ENCODE peak calls at places on chromosome 18, in five cellular contexts. A is NCI-H1694, N is A172, S is ovary, X is hypothalamus. Y is an unnamed sample.

GRCh38 chr18:62788891-62789290 is 73.5 kb downstream of the PHLPP1 start:
- DNase-seq in X (no peak), A (no peak), N (peak), S (no peak), Y (no peak)

GRCh38 chr18:45642238-45642637 is 27.0 kb downstream of the SLC14A2 start:
- DNase-seq in S (no peak), A (no peak), X (no peak), N (no peak), Y (no peak)

GRCh38 chr18:47882641-47883040 is 47.8 kb downstream of the SMAD2 start:
- DNase-seq in N (no peak), X (no peak), A (no peak), S (no peak), Y (no peak)

GRCh38 chr18:74796928-74797576 is 199.4 kb downstream of the ZNF407 start:
- DNase-seq in A (peak), N (peak), S (no peak), X (no peak), Y (no peak)

GRCh38 chr18:9705183-9705864 is 2.8 kb upstream of the RAB31 start:
- DNase-seq in S (no peak), N (peak), A (no peak), X (no peak), Y (no peak)

GRCh38 chr18:12703714-12704113 is 872 bp downstream of the PSMG2 start:
- DNase-seq in N (peak), A (no peak), S (no peak), X (no peak), Y (peak)

GRCh38 chr18:48293954-48294893 is 115.0 kb downstream of the ZBTB7C start:
- DNase-seq in S (no peak), N (no peak), X (no peak), A (peak), Y (peak)

GRCh38 chr18:47883771-47884413 is 46.6 kb downstream of the SMAD2 start:
- DNase-seq in S (no peak), A (no peak), X (no peak), N (peak), Y (no peak)

GRCh38 chr18:68796936-68797690 is 767 bp upstream of the CCDC102B start:
- DNase-seq in A (no peak), X (no peak), S (no peak), N (peak), Y (no peak)

GRCh38 chr18:48321586-48321985 is 87.6 kb downstream of the ZBTB7C start:
- DNase-seq in X (no peak), A (no peak), S (no peak), N (no peak), Y (no peak)

GRCh38 chr18:57052173-57052572 is 94.7 kb upstream of the BOD1L2 start:
- DNase-seq in X (no peak), S (no peak), A (no peak), N (no peak), Y (no peak)

GRCh38 chr18:445090-445489 is 55.4 kb downstream of the COLEC12 start:
- DNase-seq in X (no peak), N (no peak), S (no peak), A (no peak), Y (no peak)